ENCODE peak calls at places on chromosomes 5 and 9, in seven cellular contexts. N is NCI-H1930; S is stimulated activated CD4-positive, alpha-beta T cell treated with anti-CD3 and anti-CD28 coated beads, Interleukin-1b, Interleukin-23, amount 100 ng/mL, for 24 hours; B is activated CD4-positive, alpha-beta T cell treated with anti-CD3 and anti-CD28 coated beads for 4 hours; J is ACHN; P is caudate nucleus; M is heart right ventricle. C is an unnamed sample.

GRCh38 chr5:147408980-147409379 is 100.9 kb downstream of the DPYSL3 start:
- DNase-seq in N (no peak), S (no peak), B (no peak), J (no peak), P (no peak), M (no peak), C (no peak)

GRCh38 chr9:75063556-75064305 is 24.2 kb downstream of the NMRK1 start:
- DNase-seq in N (no peak), S (no peak), B (no peak), J (no peak), P (no peak), M (no peak), C (no peak)

GRCh38 chr5:1184481-1184880 is 16.9 kb upstream of the SLC6A19 start:
- DNase-seq in N (no peak), S (no peak), B (no peak), J (no peak), P (no peak), M (no peak), C (no peak)

GRCh38 chr9:126499911-126500599 is 113.7 kb upstream of the LMX1B start:
- DNase-seq in N (no peak), S (no peak), B (no peak), J (no peak), P (no peak), M (no peak), C (no peak)

GRCh38 chr9:131411719-131412681 is 18.1 kb downstream of the PRRC2B start:
- DNase-seq in N (no peak), S (no peak), B (no peak), J (no peak), P (no peak), M (no peak), C (no peak)

GRCh38 chr5:39100851-39101396 is 26.7 kb upstream of the RICTOR start:
- DNase-seq in N (no peak), S (no peak), B (no peak), J (no peak), P (no peak), M (no peak), C (no peak)

GRCh38 chr5:107196500-107196899 is 474.2 kb downstream of the EFNA5 start:
- DNase-seq in N (no peak), S (no peak), B (no peak), J (no peak), P (no peak), M (no peak), C (no peak)

GRCh38 chr9:38202335-38202938 is 133.4 kb upstream of the SHB start:
- DNase-seq in N (no peak), S (no peak), B (no peak), J (no peak), P (no peak), M (no peak), C (no peak)

GRCh38 chr9:4762889-4763521 is 22.0 kb upstream of the AK3 start:
- DNase-seq in N (no peak), S (no peak), B (no peak), J (peak; percentile 11), P (no peak), M (peak; percentile 18), C (no peak)

GRCh38 chr9:71767421-71768321 is 642 bp downstream of the CEMIP2 start:
- DNase-seq in N (no peak), S (no peak), B (peak; percentile 34), J (no peak), P (no peak), M (peak; percentile 15), C (no peak)

GRCh38 chr9:23587433-23587832 is 238.6 kb downstream of the ELAVL2 start:
- DNase-seq in N (no peak), S (no peak), B (no peak), J (no peak), P (peak; percentile 3), M (peak; percentile 75), C (no peak)

GRCh38 chr5:76641514-76642120 is 18.4 kb upstream of the F2RL2 start:
- DNase-seq in N (no peak), S (peak; percentile 45), B (peak; percentile 46), J (peak; percentile 66), P (no peak), M (no peak), C (peak; percentile 6)

GRCh38 chr9:85444243-85444642 is 297.5 kb downstream of the AGTPBP1 start:
- DNase-seq in N (no peak), S (no peak), B (no peak), J (no peak), P (no peak), M (no peak), C (no peak)

GRCh38 chr5:123700624-123701023 is 188.6 kb downstream of the CSNK1G3 start:
- DNase-seq in N (no peak), S (no peak), B (no peak), J (peak; percentile 87), P (no peak), M (no peak), C (no peak)

GRCh38 chr5:82174128-82174918 is 103.8 kb downstream of the RPS23 start:
- DNase-seq in N (no peak), S (peak; percentile 42), B (peak; percentile 28), J (peak; percentile 64), P (peak; percentile 13), M (peak; percentile 54), C (peak; percentile 8)

GRCh38 chr9:137757613-137758029 is 120.0 kb upstream of the CACNA1B start:
- DNase-seq in N (no peak), S (peak; percentile 17), B (peak; percentile 44), J (peak; percentile 2), P (no peak), M (no peak), C (no peak)

GRCh38 chr5:146755781-146756180 is 122.8 kb downstream of the PPP2R2B start:
- DNase-seq in N (no peak), S (no peak), B (no peak), J (no peak), P (no peak), M (no peak), C (no peak)

GRCh38 chr5:10933141-10933540 is 172.1 kb upstream of the DAP start:
- DNase-seq in N (no peak), S (no peak), B (no peak), J (no peak), P (no peak), M (no peak), C (no peak)

GRCh38 chr9:133891741-133892140 is 100.4 kb downstream of the VAV2 start:
- DNase-seq in N (no peak), S (no peak), B (no peak), J (no peak), P (no peak), M (no peak), C (no peak)

GRCh38 chr9:16726718-16727451 is 143.6 kb downstream of the BNC2 start:
- DNase-seq in N (peak; percentile 29), S (no peak), B (no peak), J (peak; percentile 77), P (no peak), M (peak; percentile 71), C (no peak)

GRCh38 chr5:62606878-62607277 is 28.3 kb downstream of the LRRC70 start:
- DNase-seq in N (no peak), S (no peak), B (no peak), J (no peak), P (no peak), M (no peak), C (no peak)

GRCh38 chr9:126965541-126966428 is 51.2 kb downstream of the RALGPS1 start:
- DNase-seq in N (no peak), S (peak; percentile 21), B (peak; percentile 30), J (peak; percentile 55), P (peak; percentile 24), M (peak; percentile 55), C (no peak)

GRCh38 chr9:136409557-136410455 is 608 bp downstream of the ENTR1 start:
- DNase-seq in N (no peak), S (no peak), B (peak; percentile 49), J (peak; percentile 43), P (no peak), M (no peak), C (no peak)

GRCh38 chr9:84229186-84229585 is 111.4 kb downstream of the SLC28A3 start:
- DNase-seq in N (no peak), S (no peak), B (no peak), J (no peak), P (no peak), M (no peak), C (no peak)

GRCh38 chr9:101333923-101334702 is 50.7 kb downstream of the BAAT start:
- DNase-seq in N (no peak), S (no peak), B (no peak), J (no peak), P (no peak), M (no peak), C (no peak)

GRCh38 chr5:96733771-96734498 is 71.8 kb downstream of the CAST start:
- DNase-seq in N (no peak), S (no peak), B (no peak), J (no peak), P (no peak), M (no peak), C (no peak)

GRCh38 chr5:93891491-93892480 is 150.4 kb upstream of the POU5F2 start:
- DNase-seq in N (peak; percentile 77), S (no peak), B (no peak), J (no peak), P (no peak), M (no peak), C (peak; percentile 79)

GRCh38 chr9:125393426-125393825 is 131.8 kb downstream of the GAPVD1 start:
- DNase-seq in N (no peak), S (no peak), B (no peak), J (no peak), P (no peak), M (no peak), C (no peak)

GRCh38 chr5:7330141-7330712 is 65.7 kb upstream of the ADCY2 start:
- DNase-seq in N (no peak), S (no peak), B (no peak), J (no peak), P (no peak), M (no peak), C (no peak)

GRCh38 chr5:147507480-147508126 is 2.3 kb downstream of the DPYSL3 start:
- DNase-seq in N (no peak), S (no peak), B (no peak), J (no peak), P (no peak), M (no peak), C (no peak)

GRCh38 chr5:42252306-42252705 is 170.9 kb upstream of the GHR start:
- DNase-seq in N (no peak), S (no peak), B (no peak), J (no peak), P (no peak), M (no peak), C (no peak)

GRCh38 chr5:54719384-54720306 is 202.1 kb downstream of the SNX18 start:
- DNase-seq in N (no peak), S (no peak), B (no peak), J (no peak), P (no peak), M (peak; percentile 42), C (no peak)

GRCh38 chr5:78243639-78244038 is 50.9 kb downstream of the AP3B1 start:
- DNase-seq in N (no peak), S (no peak), B (no peak), J (no peak), P (no peak), M (no peak), C (no peak)

GRCh38 chr9:89549031-89549644 is 51.2 kb upstream of the SEMA4D start:
- DNase-seq in N (peak; percentile 13), S (peak; percentile 78), B (peak; percentile 83), J (peak; percentile 67), P (peak; percentile 58), M (peak; percentile 81), C (peak; percentile 52)

GRCh38 chr5:157544623-157544989 is 31.0 kb downstream of the ADAM19 start:
- DNase-seq in N (no peak), S (no peak), B (no peak), J (no peak), P (no peak), M (no peak), C (no peak)

GRCh38 chr5:78594946-78595921 is 53.3 kb downstream of the LHFPL2 start:
- DNase-seq in N (no peak), S (no peak), B (no peak), J (peak; percentile 82), P (no peak), M (no peak), C (no peak)

GRCh38 chr9:100601216-100601615 is 23.3 kb downstream of the CAVIN4 start:
- DNase-seq in N (peak; percentile 22), S (peak; percentile 13), B (no peak), J (peak; percentile 72), P (peak; percentile 36), M (no peak), C (no peak)

GRCh38 chr9:35690447-35691324 is 961 bp upstream of the TPM2 start:
- DNase-seq in N (peak; percentile 19), S (no peak), B (peak; percentile 36), J (peak; percentile 57), P (no peak), M (peak; percentile 84), C (no peak)

C was measured in NCI-H187.